ENCODE peak calls at places on chromosomes 4 and X, in four cellular contexts. A is naive thymus-derived CD8-positive, alpha-beta T cell; Y is NCI-H460; Q is Calu3. G is an unnamed sample.

GRCh38 chr4:108144451-108144850 is 24.3 kb downstream of the LEF1 start:
- DNase-seq in Y (no peak), A (no peak), Q (no peak), G (no peak)

GRCh38 chr4:41287005-41287404 is 30.3 kb downstream of the UCHL1 start:
- DNase-seq in A (no peak), Q (no peak), Y (no peak), G (no peak)

GRCh38 chr4:152010680-152011079 is 249.9 kb upstream of the GATB start:
- DNase-seq in A (peak), Q (no peak), Y (no peak), G (no peak)

GRCh38 chr4:148395771-148396170 is 46.4 kb downstream of the NR3C2 start:
- DNase-seq in A (no peak), Q (no peak), Y (no peak), G (no peak)

GRCh38 chrX:72245461-72246089 is 6.7 kb upstream of the ERCC6L start:
- DNase-seq in A (no peak), Y (peak), Q (peak), G (peak)

GRCh38 chr4:24850669-24851068 is 55.3 kb downstream of the SOD3 start:
- DNase-seq in A (no peak), Q (peak), Y (no peak), G (no peak)

GRCh38 chrX:45515262-45516215 is 314.9 kb upstream of the DIPK2B start:
- DNase-seq in Q (peak), A (no peak), Y (peak), G (peak)

GRCh38 chr4:53688186-53688790 is 97.0 kb upstream of the LNX1 start:
- DNase-seq in Y (no peak), Q (peak), A (no peak), G (peak)

GRCh38 chr4:147355849-147356248 is 125.0 kb upstream of the EDNRA start:
- DNase-seq in Y (peak), Q (no peak), A (no peak), G (no peak)

GRCh38 chr4:153257151-153257620 is 52.9 kb downstream of the TRIM2 start:
- DNase-seq in Y (no peak), Q (no peak), A (no peak), G (peak)

GRCh38 chr4:145041378-145041777 is 56.6 kb downstream of the ANAPC10 start:
- DNase-seq in Y (no peak), A (no peak), Q (no peak), G (no peak)

GRCh38 chr4:155667538-155668511 is 1.2 kb downstream of the GUCY1A1 start:
- DNase-seq in Y (peak), A (peak), Q (peak), G (peak)

GRCh38 chrX:262391-262909 is 18.7 kb upstream of the PLCXD1 start:
- DNase-seq in A (no peak), Y (no peak), Q (no peak), G (no peak)

GRCh38 chr4:89497517-89498308 is 190.1 kb upstream of the GPRIN3 start:
- DNase-seq in Q (no peak), Y (peak), A (no peak), G (no peak)

GRCh38 chr4:159413252-159413941 is 310.5 kb downstream of the RAPGEF2 start:
- DNase-seq in Y (no peak), A (no peak), Q (no peak), G (no peak)

GRCh38 chr4:16897991-16898827 is at the start of gene LDB2:
- DNase-seq in A (no peak), Y (no peak), Q (no peak), G (peak)

GRCh38 chr4:107579099-107579498 is 140.9 kb downstream of the PAPSS1 start:
- DNase-seq in Y (no peak), Q (no peak), A (no peak), G (no peak)

GRCh38 chr4:158729716-158730559 is 6.7 kb upstream of the PPID start:
- DNase-seq in Y (peak), A (peak), Q (peak), G (peak)

GRCh38 chr4:118177121-118177520 is 142.8 kb downstream of the NDST3 start:
- DNase-seq in Q (no peak), Y (no peak), A (no peak), G (no peak)

GRCh38 chr4:182699825-182700224 is 217.4 kb downstream of the DCTD start:
- DNase-seq in Q (no peak), A (no peak), Y (no peak), G (no peak)

GRCh38 chrX:16103625-16104024 is 19.7 kb upstream of the GRPR start:
- DNase-seq in Q (no peak), A (no peak), Y (no peak), G (no peak)

GRCh38 chr4:16066586-16067128 is 17.2 kb downstream of the PROM1 start:
- DNase-seq in Q (no peak), Y (no peak), A (no peak), G (no peak)

GRCh38 chr4:51930557-51930956 is 87.6 kb downstream of the DCUN1D4 start:
- DNase-seq in A (no peak), Y (no peak), Q (no peak), G (no peak)

GRCh38 chr4:53987761-53988171 is 76.6 kb downstream of the CHIC2 start:
- DNase-seq in Y (no peak), Q (no peak), A (no peak), G (no peak)

GRCh38 chrX:110734894-110735541 is 60.6 kb downstream of the CHRDL1 start:
- DNase-seq in A (no peak), Y (no peak), Q (no peak), G (no peak)

G was measured in anterior cingulate cortex.